ENCODE peak calls at places on chromosomes 16 and 17, in four cellular contexts. B is GM12891, V is HL-60, S is GM12878. C is an unnamed sample.

GRCh38 chr16:55495616-55496289 is 13.1 kb upstream of the LPCAT2 start:
- DNase-seq in V (no peak), S (no peak), B (no peak), C (no peak)

GRCh38 chr17:69123626-69124025 is 18.1 kb downstream of the ABCA6 start:
- DNase-seq in B (no peak), V (no peak), S (no peak), C (no peak)

GRCh38 chr17:47741109-47741792 is 8.2 kb downstream of the TBX21 start:
- DNase-seq in V (no peak), S (no peak), B (no peak), C (no peak)

GRCh38 chr17:44384823-44385286 is 4.6 kb downstream of the ITGA2B start:
- DNase-seq in V (no peak), B (no peak), S (no peak), C (no peak)

GRCh38 chr16:79307214-79307613 is 293.3 kb downstream of the MAF start:
- DNase-seq in S (no peak), V (no peak), B (no peak), C (no peak)

GRCh38 chr16:20747030-20747816 is 5.6 kb upstream of the THUMPD1 start:
- DNase-seq in S (no peak), V (peak), B (no peak), C (peak)

GRCh38 chr17:71975998-71976649 is 144.7 kb upstream of the SOX9 start:
- DNase-seq in B (no peak), S (no peak), V (no peak), C (no peak)

GRCh38 chr16:57773680-57774295 is 28.5 kb downstream of the KIFC3 start:
- DNase-seq in V (no peak), S (no peak), B (no peak), C (no peak)

GRCh38 chr17:73292031-73292531 is 19.7 kb downstream of the CDC42EP4 start:
- DNase-seq in V (no peak), S (no peak), B (no peak), C (no peak)

GRCh38 chr17:7355053-7355452 is at the start of gene TMEM95:
- DNase-seq in V (no peak), B (no peak), S (no peak), C (no peak)

GRCh38 chr17:80649200-80649644 is 104.6 kb downstream of the RPTOR start:
- DNase-seq in S (no peak), B (no peak), V (no peak), C (no peak)

GRCh38 chr16:11301645-11302513 is 20.7 kb upstream of the PRM1 start:
- DNase-seq in B (no peak), S (no peak), V (no peak), C (no peak)

GRCh38 chr16:54370653-54371052 is 84.1 kb upstream of the IRX3 start:
- DNase-seq in B (no peak), V (no peak), S (no peak), C (peak)

DNA sequence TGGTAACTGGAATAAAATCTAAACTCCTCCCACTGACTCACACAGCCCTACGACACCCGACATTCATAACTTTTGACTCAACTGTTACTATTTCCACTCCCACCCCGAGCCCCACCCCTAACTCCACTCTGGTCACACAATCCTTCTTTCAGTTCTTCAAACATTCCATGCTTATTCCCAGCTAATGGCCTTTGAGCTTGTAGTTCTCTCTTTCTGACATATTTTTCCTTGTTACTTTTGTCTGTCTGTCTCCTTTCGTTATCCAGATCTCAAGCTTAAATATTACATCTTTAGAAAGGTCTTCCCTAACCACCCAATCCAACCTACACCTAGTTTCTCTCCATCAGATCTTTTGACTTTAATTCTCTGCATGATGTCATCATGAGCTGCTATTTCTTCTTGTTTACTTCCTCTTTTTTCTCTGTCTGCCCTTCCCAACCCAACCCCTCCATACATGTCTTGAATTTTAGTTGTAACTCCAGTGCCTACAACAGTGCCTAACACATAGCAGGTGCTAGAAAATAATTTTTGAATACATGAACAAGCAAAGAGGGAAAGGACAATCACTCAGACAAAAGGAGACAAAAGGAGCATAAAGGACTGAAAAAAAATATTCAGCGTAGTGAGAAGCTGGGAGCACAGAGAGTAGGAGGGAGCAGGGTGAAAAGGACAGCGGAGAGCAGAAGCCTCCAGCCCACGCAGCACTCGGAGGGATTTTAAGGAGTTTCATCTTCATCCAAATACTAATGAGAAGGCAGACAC is 65.2 kb upstream of the SMIM36 start:
- DNase-seq in B (no peak), S (peak), V (peak), C (peak)
- TF ChIP-seq SPI1 in B (no peak), S (no peak), V (no peak), C (peak)

GRCh38 chr17:12180644-12181261 is 160.1 kb downstream of the MAP2K4 start:
- DNase-seq in V (peak), S (peak), B (no peak), C (peak)
- TF ChIP-seq SPI1 in V (no peak), S (no peak), B (no peak), C (no peak)

GRCh38 chr17:38691154-38691553 is 13.9 kb upstream of the MLLT6 start:
- DNase-seq in S (no peak), B (no peak), V (no peak), C (no peak)

GRCh38 chr17:38697061-38697820 is 7.8 kb upstream of the MLLT6 start:
- DNase-seq in V (no peak), B (no peak), S (no peak), C (no peak)

DNA sequence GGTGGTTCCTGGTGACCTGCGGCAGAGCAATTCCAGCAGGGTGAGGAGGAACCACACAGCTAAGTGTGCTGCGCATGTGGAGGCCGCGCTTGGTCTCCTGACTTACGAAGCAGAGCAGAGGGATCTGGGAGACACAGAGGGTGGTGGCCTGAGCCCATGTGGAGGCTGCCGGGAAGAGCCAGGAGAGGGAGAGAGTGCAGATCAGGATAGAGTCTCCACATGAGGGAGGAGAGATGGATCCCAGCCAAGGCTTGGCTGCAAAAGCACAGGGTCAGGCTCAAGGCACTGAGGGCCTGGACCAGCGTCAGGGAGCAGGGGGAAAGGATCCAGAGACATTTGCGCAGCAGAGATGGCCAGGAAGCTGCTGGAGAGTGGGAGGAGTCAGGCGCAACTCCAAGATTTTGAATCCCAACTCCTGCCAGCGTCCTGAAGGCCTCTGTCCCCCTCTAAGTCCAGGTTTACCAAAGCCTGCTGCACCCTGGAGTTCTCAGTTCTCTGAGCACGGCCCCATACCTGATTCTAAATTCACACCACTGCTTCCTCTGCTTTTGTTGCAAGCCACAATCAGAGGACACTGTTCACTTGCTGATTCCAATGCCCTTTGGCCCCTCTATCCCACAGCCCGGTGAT is 11.3 kb upstream of the MLLT6 start:
- DNase-seq in B (no peak), V (no peak), S (no peak), C (no peak)
- TF ChIP-seq SPI1 in B (no peak), V (no peak), S (no peak), C (no peak)

GRCh38 chr16:84990782-84991181 is 20.6 kb downstream of the ZDHHC7 start:
- DNase-seq in S (no peak), B (no peak), V (no peak), C (no peak)
- TF ChIP-seq SPI1 in S (no peak), B (no peak), V (no peak), C (no peak)

GRCh38 chr17:16033729-16034349 is 34.2 kb downstream of the TTC19 start:
- DNase-seq in B (no peak), S (no peak), V (no peak), C (no peak)

GRCh38 chr17:16026895-16027294 is 27.3 kb downstream of the TTC19 start:
- DNase-seq in B (no peak), S (no peak), V (no peak), C (no peak)

GRCh38 chr17:16023881-16024280 is 24.3 kb downstream of the TTC19 start:
- DNase-seq in S (no peak), V (no peak), B (no peak), C (no peak)

GRCh38 chr17:16025202-16025601 is 25.6 kb downstream of the TTC19 start:
- DNase-seq in B (no peak), S (no peak), V (no peak), C (no peak)

GRCh38 chr17:16027708-16028584 is 28.3 kb downstream of the TTC19 start:
- DNase-seq in S (peak), V (no peak), B (peak), C (peak)
- TF ChIP-seq SPI1 in S (no peak), V (no peak), B (no peak), C (no peak)

C was measured in K562.